ENCODE peak calls at places on chromosomes 2 and 18, in six cellular contexts. U is HCT116, V is SK-N-SH, X is HepG2, P is GM12878, Z is H1. O is an unnamed sample.

GRCh38 chr2:22450831-22451230 is 934.1 kb upstream of the KLHL29 start:
- DNase-seq in P (no peak), X (no peak), Z (no peak), V (no peak), U (no peak), O (no peak)

GRCh38 chr2:116988303-116988702 is 826.2 kb upstream of the DDX18 start:
- DNase-seq in X (no peak), U (no peak), V (no peak), Z (no peak), P (no peak), O (no peak)

GRCh38 chr2:64762301-64762997 is 108.7 kb upstream of the SERTAD2 start:
- DNase-seq in X (no peak), P (no peak), V (no peak), U (no peak), Z (no peak), O (peak)

GRCh38 chr18:58325521-58325908 is 281.5 kb downstream of the NEDD4L start:
- DNase-seq in U (no peak), P (no peak), V (no peak), Z (no peak), X (no peak), O (no peak)

GRCh38 chr2:72694715-72695496 is 130.9 kb downstream of the EXOC6B start:
- DNase-seq in U (no peak), V (peak), Z (no peak), P (no peak), X (peak), O (peak)

GRCh38 chr18:10519999-10520935 is 5.6 kb upstream of the NAPG start:
- DNase-seq in X (peak), P (peak), V (peak), U (peak), Z (peak), O (peak)

GRCh38 chr2:238879020-238879419 is 31.1 kb downstream of the TWIST2 start:
- DNase-seq in Z (no peak), U (no peak), V (no peak), P (no peak), X (no peak), O (no peak)

GRCh38 chr2:239675856-239676715 is 275.3 kb upstream of the HDAC4 start:
- DNase-seq in P (no peak), Z (no peak), V (peak), U (no peak), X (no peak), O (no peak)

GRCh38 chr18:21194871-21195771 is 46.9 kb upstream of the GREB1L start:
- DNase-seq in P (no peak), Z (no peak), U (peak), V (peak), X (peak), O (peak)

GRCh38 chr2:14855751-14856150 is 223.2 kb downstream of the LRATD1 start:
- DNase-seq in V (no peak), X (no peak), Z (no peak), U (no peak), P (no peak), O (no peak)

GRCh38 chr2:1696472-1696871 is 47.8 kb downstream of the PXDN start:
- DNase-seq in Z (no peak), X (no peak), U (no peak), V (no peak), P (no peak), O (no peak)

GRCh38 chr2:222743263-222743865 is 71.9 kb downstream of the MOGAT1 start:
- DNase-seq in X (no peak), V (no peak), P (no peak), Z (no peak), U (no peak), O (no peak)

GRCh38 chr2:217433522-217433921 is 569.3 kb downstream of the TNS1 start:
- DNase-seq in Z (no peak), V (no peak), X (no peak), U (no peak), P (no peak), O (no peak)

GRCh38 chr18:62324355-62324828 is 718 bp upstream of the TNFRSF11A start:
- DNase-seq in V (no peak), X (no peak), U (no peak), P (no peak), Z (no peak), O (peak)

GRCh38 chr2:45612741-45613140 is 1.7 kb upstream of the SRBD1 start:
- DNase-seq in Z (no peak), V (no peak), X (no peak), U (no peak), P (no peak), O (no peak)

GRCh38 chr2:18551169-18551568 is 9.3 kb downstream of the RDH14 start:
- DNase-seq in X (peak), Z (no peak), U (no peak), V (no peak), P (no peak), O (no peak)

GRCh38 chr2:32832821-32833220 is 113.9 kb upstream of the LTBP1 start:
- DNase-seq in U (no peak), V (no peak), Z (no peak), P (no peak), X (no peak), O (no peak)

GRCh38 chr2:186653511-186653910 is 40.3 kb upstream of the FAM171B start:
- DNase-seq in Z (no peak), V (no peak), U (no peak), P (no peak), X (no peak), O (no peak)

GRCh38 chr2:217090024-217090473 is 230.2 kb upstream of the TNP1 start:
- DNase-seq in V (no peak), Z (no peak), P (peak), X (no peak), U (no peak), O (peak)

GRCh38 chr2:34806891-34807290 is 1207.8 kb upstream of the FAM98A start:
- DNase-seq in X (no peak), Z (no peak), V (no peak), P (no peak), U (no peak), O (no peak)

GRCh38 chr2:203533696-203534471 is 1.2 kb downstream of the RAPH1 start:
- DNase-seq in V (peak), X (no peak), P (no peak), U (no peak), Z (no peak), O (no peak)

GRCh38 chr2:114025030-114025429 is 135.1 kb downstream of the ACTR3 start:
- DNase-seq in X (no peak), U (no peak), V (no peak), Z (no peak), P (no peak), O (no peak)

GRCh38 chr2:102120261-102121259 is 22.0 kb upstream of the IL1R1 start:
- DNase-seq in P (no peak), Z (no peak), U (no peak), V (no peak), X (no peak), O (no peak)

GRCh38 chr2:160221391-160222276 is 21.6 kb upstream of the ITGB6 start:
- DNase-seq in V (no peak), X (peak), P (no peak), U (no peak), Z (no peak), O (no peak)

GRCh38 chr2:176484838-176485237 is 215.6 kb downstream of the MTX2 start:
- DNase-seq in X (no peak), V (no peak), P (no peak), Z (no peak), U (no peak), O (no peak)

GRCh38 chr2:120914839-120915521 is 179.3 kb downstream of the GLI2 start:
- DNase-seq in X (peak), V (no peak), U (no peak), P (no peak), Z (no peak), O (peak)

GRCh38 chr2:23381498-23381897 is 3.5 kb upstream of the KLHL29 start:
- DNase-seq in X (no peak), U (no peak), Z (no peak), V (no peak), P (no peak), O (no peak)

GRCh38 chr2:4827836-4828235 is 864.3 kb upstream of the SOX11 start:
- DNase-seq in V (no peak), U (no peak), X (no peak), P (no peak), Z (no peak), O (no peak)

GRCh38 chr2:118845843-118846666 is 1.4 kb downstream of the EN1 start:
- DNase-seq in V (peak), U (no peak), X (no peak), P (no peak), Z (no peak), O (no peak)

GRCh38 chr2:181142514-181142913 is 162.1 kb downstream of the UBE2E3 start:
- DNase-seq in U (no peak), Z (no peak), X (no peak), V (no peak), P (no peak), O (no peak)

GRCh38 chr2:78592547-78592946 is 433.0 kb upstream of the REG3G start:
- DNase-seq in U (no peak), V (no peak), P (no peak), Z (no peak), X (no peak), O (no peak)
- TF ChIP-seq SIN3A in U (no peak), V (no peak), P (no peak), Z (no peak), X (no peak), O (no peak)

DNA sequence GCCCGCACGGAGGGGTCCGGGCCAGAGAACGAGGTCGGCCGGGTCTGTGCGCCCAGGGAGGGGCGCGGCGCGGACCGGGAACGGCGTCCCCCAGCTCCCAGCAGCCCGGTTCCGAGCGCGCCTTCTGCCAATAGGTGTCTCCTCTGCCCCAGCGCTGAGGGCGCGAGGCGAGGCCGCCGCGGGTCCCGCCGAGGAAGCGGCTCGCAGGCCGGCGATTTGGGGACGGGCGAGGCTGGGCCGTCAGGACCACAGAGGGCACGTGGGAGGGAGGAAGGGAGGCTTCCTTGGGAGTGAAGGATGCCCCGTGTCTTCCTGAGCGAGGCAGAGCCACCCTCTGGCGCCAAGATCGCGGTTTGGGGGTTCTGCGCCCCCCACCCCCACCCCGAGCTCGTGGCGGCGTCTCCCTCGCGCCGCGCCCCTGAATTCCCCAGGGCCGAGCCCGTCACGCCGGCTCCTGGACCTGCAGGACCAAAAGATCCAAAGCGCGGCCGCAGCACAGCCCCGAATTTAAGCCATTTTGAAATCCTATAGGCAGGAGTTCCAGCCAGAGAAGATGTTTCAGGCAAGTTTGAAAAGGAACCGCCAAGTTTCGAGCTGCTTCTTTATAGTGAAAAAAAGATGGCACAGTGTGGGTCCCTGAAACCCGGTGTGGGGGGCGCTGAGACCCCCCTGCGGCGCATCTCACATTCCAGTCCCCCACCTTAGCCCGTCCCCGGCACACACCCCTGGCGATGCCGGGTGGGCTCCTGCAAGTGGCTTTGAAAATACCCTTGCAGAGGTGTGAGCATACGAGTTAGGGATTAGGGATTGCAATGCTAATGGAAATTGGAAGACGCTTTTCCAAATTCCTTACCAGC is 929 bp downstream of the NFATC1 start:
- DNase-seq in X (no peak), Z (no peak), U (no peak), V (no peak), P (no peak), O (no peak)
- TF ChIP-seq JUND in X (no peak), Z (no peak), U (no peak), V (no peak), P (no peak), O (no peak)

GRCh38 chr2:123036300-123036699 is 988.8 kb upstream of the CNTNAP5 start:
- DNase-seq in P (no peak), Z (no peak), V (no peak), X (no peak), U (no peak), O (no peak)

GRCh38 chr2:123043458-123043857 is 981.6 kb upstream of the CNTNAP5 start:
- DNase-seq in Z (no peak), P (no peak), V (no peak), X (no peak), U (no peak), O (no peak)

DNA sequence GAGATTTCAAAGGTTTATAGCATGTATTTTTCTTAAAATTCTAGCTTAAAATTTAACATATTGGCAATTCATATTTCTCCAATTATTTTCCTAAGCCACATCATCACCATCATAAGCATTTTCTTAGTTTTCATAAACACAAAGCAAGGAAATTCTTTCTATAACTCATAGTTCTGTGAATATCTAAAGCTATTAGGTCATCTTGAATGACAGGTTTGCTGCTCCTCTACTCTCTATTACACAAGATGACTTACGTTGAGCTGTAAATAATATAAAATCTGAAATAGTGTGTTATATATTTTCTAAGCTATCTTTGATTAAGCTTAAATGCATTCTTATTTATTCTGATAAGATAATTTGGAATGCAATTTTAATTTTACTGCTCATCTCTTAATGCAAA is 984.6 kb upstream of the CNTNAP5 start:
- DNase-seq in X (no peak), V (no peak), P (no peak), U (no peak), Z (no peak), O (no peak)
- TF ChIP-seq SIN3A in X (no peak), V (no peak), P (no peak), U (no peak), Z (no peak), O (no peak)

GRCh38 chr2:164514491-164514890 is 106.8 kb downstream of the GRB14 start:
- DNase-seq in Z (no peak), P (no peak), V (no peak), U (no peak), X (peak), O (no peak)
- TF ChIP-seq JUND in Z (no peak), P (no peak), V (no peak), U (peak), X (peak), O (no peak)

DNA sequence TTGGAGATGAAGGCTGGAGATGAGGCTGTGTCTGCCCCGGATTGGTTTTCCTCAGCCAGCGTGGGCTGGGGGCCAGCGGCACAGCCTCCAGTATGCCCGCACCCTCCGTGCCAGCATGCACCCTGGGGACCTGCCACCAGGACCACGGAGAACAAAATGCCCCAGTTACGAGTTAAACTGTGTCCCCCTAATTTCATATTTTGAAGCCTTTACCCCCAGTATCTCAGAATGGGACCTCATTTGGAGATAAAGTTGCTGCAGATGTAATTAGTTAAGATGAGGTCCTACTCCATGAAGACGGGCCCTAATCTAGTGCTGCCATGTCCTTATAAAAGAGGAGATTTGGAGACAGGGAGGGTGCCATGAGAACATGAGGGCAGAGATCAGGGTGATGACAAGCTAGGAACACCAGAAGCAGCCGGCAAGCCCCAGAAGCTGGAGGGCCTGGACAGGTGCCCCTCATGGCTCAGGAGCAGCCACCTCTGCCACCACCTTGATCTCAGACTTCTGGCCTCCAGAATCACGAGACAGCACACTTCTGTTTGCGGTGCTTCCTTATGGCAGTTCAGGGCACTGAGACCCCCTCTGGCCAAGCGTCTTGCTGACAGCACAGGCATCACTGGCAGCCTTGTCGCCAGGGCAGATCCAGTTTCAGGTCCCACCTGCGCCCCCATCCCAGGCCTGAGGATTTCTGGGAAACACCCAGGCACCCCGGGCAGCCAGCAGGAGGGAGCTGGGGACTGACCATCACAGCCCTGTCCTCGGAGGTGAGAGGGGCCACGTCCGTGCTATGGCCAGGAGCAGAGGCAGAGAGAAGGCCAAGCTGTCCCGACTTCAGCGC is 29.4 kb downstream of the KIF1A start:
- DNase-seq in U (no peak), X (no peak), Z (no peak), P (no peak), V (no peak), O (no peak)
- TF ChIP-seq SIN3A in U (no peak), X (no peak), Z (no peak), P (no peak), V (no peak), O (no peak)

GRCh38 chr2:179344280-179344961 is 79.8 kb upstream of the SESTD1 start:
- DNase-seq in V (no peak), P (no peak), Z (no peak), X (peak), U (no peak), O (no peak)
- TF ChIP-seq JUND in V (no peak), P (no peak), Z (no peak), X (no peak), U (no peak), O (no peak)

DNA sequence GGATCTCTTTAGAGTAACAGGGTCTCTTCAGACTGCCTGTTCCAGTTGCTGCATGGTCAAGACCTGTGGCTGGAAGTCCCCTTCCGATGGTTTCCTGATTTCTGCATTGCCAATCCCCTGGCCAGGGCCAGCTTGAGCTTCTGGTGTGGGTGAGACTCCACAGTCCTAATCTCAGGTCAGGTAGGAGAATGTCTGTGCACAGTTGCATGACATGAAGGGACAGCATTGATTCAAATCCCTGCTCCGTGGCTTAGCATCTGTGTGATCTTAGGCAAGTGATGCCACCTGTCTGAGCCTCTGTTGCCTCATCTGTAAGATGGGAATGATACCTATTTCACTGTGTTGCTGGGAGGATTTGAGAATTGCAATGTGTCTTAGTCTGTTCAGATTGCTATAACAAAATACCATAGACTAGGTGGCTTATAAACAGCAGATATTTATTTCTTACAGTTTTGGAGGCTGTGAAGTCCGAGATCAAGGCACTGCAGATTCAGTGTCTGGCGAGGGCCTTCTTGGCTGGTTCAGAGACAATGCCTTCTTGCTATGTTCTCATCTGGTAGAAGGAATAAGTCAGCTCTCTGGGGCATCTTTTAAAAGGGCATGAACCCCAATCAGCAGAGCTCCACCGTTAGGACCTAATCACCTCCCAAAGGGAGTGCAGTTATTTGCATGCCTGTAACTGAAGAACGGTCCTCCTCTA is 66.2 kb downstream of the ATOH8 start:
- DNase-seq in U (no peak), P (no peak), Z (no peak), V (no peak), X (no peak), O (no peak)
- TF ChIP-seq SIN3A in U (no peak), P (no peak), Z (no peak), V (no peak), X (no peak), O (no peak)

GRCh38 chr2:158325782-158326335 is 130.7 kb downstream of the CCDC148 start:
- DNase-seq in X (no peak), V (no peak), U (no peak), Z (no peak), P (no peak), O (no peak)

GRCh38 chr2:158319269-158319668 is 137.3 kb downstream of the CCDC148 start:
- DNase-seq in P (no peak), V (no peak), X (no peak), Z (peak), U (no peak), O (no peak)

GRCh38 chr2:158321264-158321663 is 135.3 kb downstream of the CCDC148 start:
- DNase-seq in U (peak), P (no peak), V (no peak), Z (no peak), X (no peak), O (no peak)

GRCh38 chr2:158323381-158323780 is 133.2 kb downstream of the CCDC148 start:
- DNase-seq in P (no peak), U (no peak), V (no peak), Z (no peak), X (no peak), O (no peak)

GRCh38 chr2:158325031-158325781 is 131.3 kb downstream of the CCDC148 start:
- DNase-seq in U (no peak), V (no peak), X (peak), Z (no peak), P (no peak), O (no peak)
- TF ChIP-seq JUND in U (no peak), V (no peak), X (no peak), Z (no peak), P (no peak), O (no peak)

GRCh38 chr2:197387179-197387578 is 47.6 kb downstream of the SF3B1 start:
- DNase-seq in X (no peak), Z (no peak), P (no peak), U (no peak), V (no peak), O (no peak)
- TF ChIP-seq SIN3A in X (no peak), Z (no peak), P (no peak), U (no peak), V (no peak), O (no peak)